ENCODE peak calls at places on chromosomes 4 and X, in eight cellular contexts. M, N, W, H, I, Y, Q and J are unnamed samples.

GRCh38 chr4:244471-244870 is 60.8 kb downstream of the ZNF732 start:
- DNase-seq in Q (no peak), N (peak), M (peak), I (peak), Y (peak), W (peak), H (peak), J (no peak)

GRCh38 chrX:51459125-51459524 is 37.3 kb downstream of the NUDT11 start:
- DNase-seq in I (peak), M (no peak), Q (no peak), W (peak), H (no peak), Y (peak), N (peak), J (no peak)

GRCh38 chr4:155787113-155787710 is 28.4 kb downstream of the GUCY1B1 start:
- DNase-seq in M (no peak), Q (no peak), H (no peak), Y (peak), W (peak), I (peak), N (peak), J (no peak)

GRCh38 chr4:148116264-148116663 is 325.9 kb downstream of the NR3C2 start:
- DNase-seq in H (no peak), Y (peak), N (no peak), Q (no peak), I (no peak), M (no peak), W (no peak), J (no peak)

GRCh38 chr4:40099010-40099409 is 42.4 kb downstream of the N4BP2 start:
- DNase-seq in M (no peak), I (no peak), N (no peak), Q (no peak), W (no peak), H (no peak), Y (no peak), J (no peak)

GRCh38 chrX:30150196-30150895 is 65.0 kb upstream of the MAGEB2 start:
- DNase-seq in H (no peak), Y (no peak), N (no peak), Q (no peak), M (no peak), I (no peak), W (no peak), J (no peak)

GRCh38 chrX:74453178-74453577 is 31.9 kb downstream of the SLC16A2 start:
- DNase-seq in Y (no peak), I (no peak), N (no peak), M (no peak), W (peak), H (no peak), Q (no peak), J (no peak)

GRCh38 chrX:11273544-11273943 is 19.7 kb upstream of the AMELX start:
- DNase-seq in Y (no peak), I (no peak), Q (no peak), M (no peak), W (no peak), N (no peak), H (no peak), J (no peak)

GRCh38 chr4:2424581-2424980 is 5.8 kb downstream of the CFAP99 start:
- DNase-seq in M (no peak), N (no peak), W (no peak), H (no peak), Q (no peak), I (peak), Y (peak), J (no peak)

GRCh38 chrX:149830192-149830873 is 48.6 kb downstream of the MAGEA9 start:
- DNase-seq in W (no peak), H (peak), I (peak), N (no peak), M (no peak), Y (peak), Q (no peak), J (no peak)

GRCh38 chr4:188841523-188841922 is 702.3 kb downstream of the TRIML1 start:
- DNase-seq in W (no peak), Q (no peak), H (no peak), M (no peak), N (no peak), Y (no peak), I (no peak), J (no peak)

GRCh38 chrX:101759000-101759399 is 99.3 kb upstream of the ARMCX2 start:
- DNase-seq in M (no peak), Q (no peak), W (peak), Y (peak), I (peak), N (peak), H (peak), J (no peak)

GRCh38 chrX:2374086-2374485 is 126.7 kb downstream of the DHRSX start:
- DNase-seq in W (no peak), Q (no peak), M (no peak), N (no peak), Y (peak), I (no peak), H (no peak), J (no peak)

GRCh38 chrX:10986616-10987015 is 124.5 kb upstream of the HCCS start:
- DNase-seq in W (no peak), Y (no peak), Q (no peak), H (no peak), N (no peak), M (no peak), I (no peak), J (no peak)

GRCh38 chr4:88659061-88659889 is 38.4 kb downstream of the NAP1L5 start:
- DNase-seq in I (peak), Q (no peak), H (peak), Y (peak), W (peak), N (peak), M (peak), J (peak)

GRCh38 chr4:130478406-130478805 is 1382.5 kb downstream of the C4orf33 start:
- DNase-seq in Y (peak), W (no peak), Q (no peak), I (no peak), H (no peak), M (no peak), N (no peak), J (no peak)

GRCh38 chr4:4792516-4792915 is 66.9 kb upstream of the MSX1 start:
- DNase-seq in N (no peak), H (no peak), I (no peak), W (no peak), Q (no peak), M (no peak), Y (peak), J (no peak)

GRCh38 chr4:36224969-36225903 is 19.1 kb downstream of the ARAP2 start:
- DNase-seq in Y (no peak), H (no peak), Q (no peak), N (no peak), I (no peak), M (no peak), W (no peak), J (no peak)

GRCh38 chr4:101232074-101232776 is 115.1 kb downstream of the PPP3CA start:
- DNase-seq in W (no peak), Y (peak), N (no peak), I (no peak), M (no peak), H (no peak), Q (no peak), J (no peak)

GRCh38 chr4:117400039-117400835 is 314.9 kb upstream of the TRAM1L1 start:
- DNase-seq in W (no peak), Y (peak), I (no peak), M (no peak), H (no peak), Q (no peak), N (no peak), J (no peak)

GRCh38 chr4:14880805-14881204 is 121.5 kb upstream of the CPEB2 start:
- DNase-seq in Q (no peak), W (no peak), Y (no peak), N (peak), M (no peak), I (no peak), H (no peak), J (no peak)

GRCh38 chrX:68114573-68115199 is 318.6 kb downstream of the OPHN1 start:
- DNase-seq in Y (peak), Q (no peak), H (no peak), W (no peak), I (no peak), N (peak), M (no peak), J (no peak)

GRCh38 chr4:71938776-71939175 is 93.0 kb upstream of the NPFFR2 start:
- DNase-seq in Q (no peak), W (no peak), I (no peak), Y (peak), M (no peak), H (no peak), N (no peak), J (no peak)

GRCh38 chrX:110532527-110532926 is 173.9 kb downstream of the RTL9 start:
- DNase-seq in H (no peak), I (no peak), Q (no peak), Y (no peak), M (no peak), N (no peak), W (no peak), J (no peak)

GRCh38 chrX:88660836-88661235 is 86.2 kb upstream of the CPXCR1 start:
- DNase-seq in Q (no peak), M (no peak), N (no peak), H (no peak), I (no peak), W (no peak), Y (no peak), J (no peak)

GRCh38 chr4:151854731-151855130 is 93.9 kb upstream of the GATB start:
- DNase-seq in Q (no peak), H (no peak), I (no peak), N (no peak), Y (peak), M (no peak), W (no peak), J (no peak)

GRCh38 chr4:54525602-54526001 is 132.2 kb upstream of the KIT start:
- DNase-seq in Y (peak), N (no peak), I (no peak), Q (no peak), M (no peak), H (no peak), W (no peak), J (no peak)

GRCh38 chrX:18877472-18877871 is 106.4 kb downstream of the PHKA2 start:
- DNase-seq in W (no peak), Q (no peak), N (no peak), I (no peak), H (no peak), M (no peak), Y (no peak), J (no peak)

GRCh38 chrX:150017868-150018267 is 79.6 kb upstream of the EOLA2 start:
- DNase-seq in W (no peak), H (no peak), N (no peak), Q (no peak), Y (no peak), M (no peak), I (no peak), J (no peak)

GRCh38 chr4:25797136-25797535 is 65.7 kb downstream of the SEL1L3 start:
- DNase-seq in M (no peak), I (no peak), W (no peak), Y (no peak), N (no peak), Q (no peak), H (no peak), J (no peak)

GRCh38 chrX:12240491-12240890 is 102.2 kb downstream of the FRMPD4 start:
- DNase-seq in M (no peak), W (no peak), Y (no peak), H (no peak), N (no peak), Q (no peak), I (no peak), J (no peak)

GRCh38 chr4:179352221-179352620 is 1910.0 kb upstream of the AGA start:
- DNase-seq in Q (no peak), H (no peak), W (no peak), Y (no peak), N (no peak), I (peak), M (no peak), J (no peak)

GRCh38 chrX:7083468-7084396 is 63.8 kb upstream of the STS start:
- DNase-seq in Y (peak), W (no peak), Q (no peak), I (no peak), M (no peak), H (peak), N (peak), J (peak)

GRCh38 chr4:98688416-98689290 is 30.2 kb upstream of the TSPAN5 start:
- DNase-seq in I (peak), Q (no peak), W (no peak), M (no peak), H (no peak), Y (peak), N (no peak), J (no peak)

GRCh38 chrX:100662791-100663190 is 18.8 kb downstream of the SRPX2 start:
- DNase-seq in W (no peak), H (no peak), M (no peak), Q (no peak), Y (peak), N (no peak), I (no peak), J (no peak)

GRCh38 chr4:156673483-156673882 is 298.1 kb downstream of the PDGFC start:
- DNase-seq in H (no peak), W (no peak), Y (peak), N (no peak), Q (no peak), I (no peak), M (no peak), J (no peak)

GRCh38 chr4:172207258-172207657 is 394.1 kb downstream of the GALNTL6 start:
- DNase-seq in M (no peak), Q (no peak), N (no peak), I (no peak), Y (no peak), H (no peak), W (no peak), J (no peak)

DNA sequence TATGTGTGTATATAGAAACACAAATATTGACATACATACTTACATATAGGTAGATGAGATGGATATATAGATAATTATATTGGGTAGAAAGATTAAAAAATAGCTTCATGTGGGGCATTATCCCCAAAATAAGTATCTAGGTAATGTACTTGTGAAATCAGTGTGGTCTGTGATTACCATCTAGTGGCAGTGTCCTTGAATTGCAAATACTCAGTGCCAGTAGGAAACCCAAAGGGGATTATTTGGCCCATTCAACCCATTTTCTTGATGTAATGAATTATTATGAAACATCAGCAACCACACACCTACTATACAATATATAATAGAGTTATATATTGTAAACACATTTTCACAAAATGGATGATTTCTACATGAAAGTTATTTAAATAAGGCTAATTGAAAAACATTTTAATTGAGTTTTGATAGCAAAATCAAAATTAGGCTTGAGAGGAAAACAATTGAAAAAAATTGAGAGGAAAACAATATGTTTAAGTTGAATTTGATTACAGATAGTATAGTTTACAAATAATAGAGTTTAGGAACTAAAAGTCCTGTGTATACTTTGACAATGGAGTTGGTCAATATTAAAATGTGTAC is 389.4 kb downstream of the GALNTL6 start:
- DNase-seq in Q (no peak), W (peak), N (no peak), Y (peak), H (no peak), I (peak), M (no peak), J (no peak)
- TF ChIP-seq CTCF in Q (peak), W (peak), N (no peak), Y (peak), H (no peak), I (peak), M (no peak), J (no peak)

GRCh38 chrX:119760026-119760902 is 1.9 kb downstream of the SOWAHD start:
- DNase-seq in N (no peak), H (no peak), Y (no peak), M (no peak), I (no peak), Q (no peak), W (no peak), J (no peak)

GRCh38 chrX:119759333-119759766 is 962 bp downstream of the SOWAHD start:
- DNase-seq in N (no peak), H (no peak), M (no peak), W (no peak), Q (no peak), Y (no peak), I (peak), J (no peak)

GRCh38 chrX:119763836-119764387 is 5.5 kb downstream of the SOWAHD start:
- DNase-seq in I (no peak), Y (no peak), Q (no peak), M (no peak), H (no peak), N (no peak), W (no peak), J (no peak)

GRCh38 chrX:119762718-119763117 is 4.3 kb downstream of the SOWAHD start:
- DNase-seq in I (no peak), Q (no peak), N (no peak), W (no peak), H (no peak), Y (no peak), M (no peak), J (no peak)

DNA sequence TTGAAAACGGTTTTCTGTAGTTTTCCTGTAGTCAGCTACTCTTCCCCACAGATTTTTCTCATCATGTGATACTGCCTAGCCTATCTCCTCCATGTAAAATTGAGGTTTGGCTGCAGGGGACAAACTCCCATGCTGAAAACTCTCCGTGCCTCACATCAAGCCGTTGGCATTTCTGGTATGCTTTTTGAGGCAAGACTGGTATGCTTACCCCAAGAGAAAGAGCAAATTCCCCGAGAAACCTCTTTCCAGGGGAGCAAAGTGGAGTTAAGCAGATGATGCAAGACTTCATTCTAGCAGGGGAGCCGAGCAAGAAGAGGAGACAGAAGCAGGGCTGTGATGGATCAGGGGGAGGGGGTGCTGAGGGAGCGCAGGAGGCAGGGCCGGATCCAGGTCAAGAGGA is 4.8 kb downstream of the SOWAHD start:
- DNase-seq in N (no peak), H (no peak), Q (no peak), I (peak), W (no peak), Y (peak), M (no peak), J (no peak)
- H3K4me3 ChIP-seq in N (no peak), H (no peak), Q (no peak), I (no peak), W (no peak), Y (no peak), M (no peak), J (no peak)

DNA sequence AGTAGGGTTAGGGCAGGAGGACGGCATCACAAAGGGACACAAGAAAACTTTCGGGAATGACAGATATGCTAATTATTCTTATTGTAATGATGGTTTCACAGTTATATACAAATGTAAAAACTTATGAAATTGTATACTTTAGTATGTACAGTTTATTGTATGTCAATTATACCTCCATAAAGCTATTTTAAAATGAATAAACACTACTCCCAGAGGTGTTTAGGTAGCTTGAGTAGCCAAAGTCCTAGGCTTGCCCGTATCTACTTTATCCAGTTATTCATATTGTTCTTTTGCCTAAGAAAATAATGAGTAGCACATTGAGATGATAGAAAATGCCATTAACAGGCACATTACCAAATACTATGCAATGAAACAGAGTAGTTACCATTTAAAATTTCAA is 43.0 kb downstream of the RPS6KA6 start:
- DNase-seq in N (no peak), W (no peak), I (no peak), M (no peak), Q (no peak), Y (no peak), H (no peak), J (no peak)
- TF ChIP-seq CTCF in N (no peak), W (no peak), I (no peak), M (no peak), Q (no peak), Y (no peak), H (no peak), J (no peak)

GRCh38 chr4:185421366-185422124 is 4.2 kb downstream of the UFSP2 start:
- DNase-seq in Y (peak), W (no peak), M (no peak), I (no peak), N (no peak), H (no peak), Q (no peak), J (no peak)

GRCh38 chr4:185411833-185412232 is 13.9 kb downstream of the UFSP2 start:
- DNase-seq in N (no peak), I (no peak), W (no peak), Y (no peak), H (no peak), M (no peak), Q (no peak), J (no peak)

GRCh38 chr4:185412412-185412811 is 13.4 kb downstream of the UFSP2 start:
- DNase-seq in N (no peak), Q (no peak), I (no peak), W (no peak), M (no peak), Y (peak), H (no peak), J (no peak)

GRCh38 chr4:185416955-185417354 is 8.8 kb downstream of the UFSP2 start:
- DNase-seq in M (no peak), Y (no peak), W (no peak), H (no peak), N (no peak), Q (no peak), I (no peak), J (no peak)
- H3K4me3 ChIP-seq in M (no peak), Y (no peak), W (no peak), H (no peak), N (no peak), Q (no peak), I (no peak), J (no peak)

DNA sequence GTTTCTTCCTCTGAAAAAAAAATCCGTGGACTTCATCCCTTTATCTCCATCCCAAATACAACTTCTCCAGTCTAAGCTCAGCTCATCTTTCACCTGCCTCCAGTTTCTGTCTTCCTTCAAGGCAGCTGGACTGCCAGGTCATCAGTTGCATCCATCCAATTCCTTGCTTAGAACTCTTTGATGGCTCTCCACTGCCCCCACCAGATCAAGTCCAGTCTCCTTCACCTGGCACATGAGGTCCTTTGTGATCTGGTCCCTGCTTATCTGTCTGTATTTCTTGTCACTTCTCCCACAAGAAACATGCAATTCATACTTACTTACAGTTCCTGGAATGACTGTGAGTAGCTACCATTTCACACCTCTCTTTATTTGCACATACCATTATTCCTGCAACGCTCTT is 33.8 kb downstream of the OTUD6A start:
- DNase-seq in W (peak), H (no peak), M (no peak), I (peak), N (peak), Q (no peak), Y (peak), J (no peak)
- TF ChIP-seq CTCF in W (peak), H (no peak), M (no peak), I (peak), N (no peak), Q (no peak), Y (peak), J (no peak)

GRCh38 chrX:80335062-80335830 is 85.0 kb upstream of the TENT5D start:
- DNase-seq in M (no peak), I (peak), N (peak), W (no peak), Q (no peak), Y (peak), H (no peak), J (peak)
- H3K4me3 ChIP-seq in M (no peak), I (peak), N (no peak), W (no peak), Q (peak), Y (peak), H (no peak), J (peak)

GRCh38 chr4:182642831-182643230 is 274.4 kb downstream of the DCTD start:
- DNase-seq in N (no peak), H (no peak), M (no peak), Q (no peak), I (no peak), W (no peak), Y (peak), J (no peak)
- TF ChIP-seq CTCF in N (no peak), H (no peak), M (peak), Q (no peak), I (no peak), W (no peak), Y (peak), J (no peak)